ENCODE peak calls at places on chromosomes 13 and 19, in seven cellular contexts. One of them, this sample, is unnamed.

GRCh38 chr13:23915308-23915707 is 18.0 kb upstream of the C1QTNF9B start:
- DNase-seq in stimulated activated CD4-positive, alpha-beta T cell treated with anti-CD3 and anti-CD28 coated beads, Interleukin-2, amount 100 ng/mL, for 48 hours: no peak
- DNase-seq in SW 1271: no peak
- DNase-seq in Calu3: no peak
- DNase-seq in mucosa of descending colon: no peak
- DNase-seq in endodermal cell: no peak
- DNase-seq in activated CD8-positive, alpha-beta T cell treated with anti-CD3 and anti-CD28 coated beads for 36 hours: no peak
- DNase-seq in this sample: no peak

GRCh38 chr13:74571811-74572210 is 437.6 kb upstream of the KLF12 start:
- DNase-seq in Calu3: no peak
- DNase-seq in endodermal cell: no peak
- DNase-seq in mucosa of descending colon: no peak
- DNase-seq in SW 1271: no peak
- DNase-seq in stimulated activated CD4-positive, alpha-beta T cell treated with anti-CD3 and anti-CD28 coated beads, Interleukin-2, amount 100 ng/mL, for 48 hours: no peak
- DNase-seq in activated CD8-positive, alpha-beta T cell treated with anti-CD3 and anti-CD28 coated beads for 36 hours: no peak
- DNase-seq in this sample: no peak

GRCh38 chr19:18798384-18799352 is 7.6 kb upstream of the COMP start:
- DNase-seq in activated CD8-positive, alpha-beta T cell treated with anti-CD3 and anti-CD28 coated beads for 36 hours: no peak
- DNase-seq in endodermal cell: peak; percentile 70
- DNase-seq in Calu3: peak; percentile 24
- DNase-seq in stimulated activated CD4-positive, alpha-beta T cell treated with anti-CD3 and anti-CD28 coated beads, Interleukin-2, amount 100 ng/mL, for 48 hours: no peak
- DNase-seq in SW 1271: no peak
- DNase-seq in mucosa of descending colon: peak; percentile 65
- DNase-seq in this sample: no peak

GRCh38 chr13:37602743-37603381 is 4.3 kb upstream of the POSTN start:
- DNase-seq in mucosa of descending colon: no peak
- DNase-seq in endodermal cell: no peak
- DNase-seq in Calu3: no peak
- DNase-seq in stimulated activated CD4-positive, alpha-beta T cell treated with anti-CD3 and anti-CD28 coated beads, Interleukin-2, amount 100 ng/mL, for 48 hours: no peak
- DNase-seq in activated CD8-positive, alpha-beta T cell treated with anti-CD3 and anti-CD28 coated beads for 36 hours: no peak
- DNase-seq in SW 1271: no peak
- DNase-seq in this sample: peak; percentile 5

GRCh38 chr19:5880604-5881078 is 10.3 kb upstream of the FUT5 start:
- DNase-seq in stimulated activated CD4-positive, alpha-beta T cell treated with anti-CD3 and anti-CD28 coated beads, Interleukin-2, amount 100 ng/mL, for 48 hours: no peak
- DNase-seq in endodermal cell: peak; percentile 73
- DNase-seq in Calu3: no peak
- DNase-seq in SW 1271: no peak
- DNase-seq in activated CD8-positive, alpha-beta T cell treated with anti-CD3 and anti-CD28 coated beads for 36 hours: no peak
- DNase-seq in mucosa of descending colon: no peak
- DNase-seq in this sample: peak; percentile 53

GRCh38 chr19:13150919-13151604 is 851 bp downstream of the IER2 start:
- DNase-seq in stimulated activated CD4-positive, alpha-beta T cell treated with anti-CD3 and anti-CD28 coated beads, Interleukin-2, amount 100 ng/mL, for 48 hours: no peak
- DNase-seq in endodermal cell: no peak
- DNase-seq in activated CD8-positive, alpha-beta T cell treated with anti-CD3 and anti-CD28 coated beads for 36 hours: peak; percentile 69
- DNase-seq in Calu3: no peak
- DNase-seq in SW 1271: no peak
- DNase-seq in mucosa of descending colon: peak; percentile 78
- DNase-seq in this sample: no peak

GRCh38 chr19:20928371-20928770 is 5.3 kb downstream of the ZNF85 start:
- DNase-seq in activated CD8-positive, alpha-beta T cell treated with anti-CD3 and anti-CD28 coated beads for 36 hours: no peak
- DNase-seq in Calu3: no peak
- DNase-seq in SW 1271: peak; percentile 14
- DNase-seq in endodermal cell: peak; percentile 8
- DNase-seq in stimulated activated CD4-positive, alpha-beta T cell treated with anti-CD3 and anti-CD28 coated beads, Interleukin-2, amount 100 ng/mL, for 48 hours: no peak
- DNase-seq in mucosa of descending colon: no peak
- DNase-seq in this sample: no peak

GRCh38 chr19:45164577-45165335 is 4.0 kb upstream of the NKPD1 start:
- DNase-seq in endodermal cell: peak; percentile 96
- DNase-seq in SW 1271: no peak
- DNase-seq in activated CD8-positive, alpha-beta T cell treated with anti-CD3 and anti-CD28 coated beads for 36 hours: peak; percentile 88
- DNase-seq in mucosa of descending colon: peak; percentile 88
- DNase-seq in stimulated activated CD4-positive, alpha-beta T cell treated with anti-CD3 and anti-CD28 coated beads, Interleukin-2, amount 100 ng/mL, for 48 hours: no peak
- DNase-seq in Calu3: peak; percentile 87
- DNase-seq in this sample: peak; percentile 67

GRCh38 chr13:43303040-43303729 is 279.8 kb downstream of the DNAJC15 start:
- DNase-seq in endodermal cell: peak; percentile 86
- DNase-seq in mucosa of descending colon: no peak
- DNase-seq in activated CD8-positive, alpha-beta T cell treated with anti-CD3 and anti-CD28 coated beads for 36 hours: peak; percentile 25
- DNase-seq in SW 1271: no peak
- DNase-seq in stimulated activated CD4-positive, alpha-beta T cell treated with anti-CD3 and anti-CD28 coated beads, Interleukin-2, amount 100 ng/mL, for 48 hours: no peak
- DNase-seq in Calu3: peak; percentile 59
- DNase-seq in this sample: peak; percentile 6

GRCh38 chr13:44870456-44870929 is 118.8 kb downstream of the NUFIP1 start:
- DNase-seq in stimulated activated CD4-positive, alpha-beta T cell treated with anti-CD3 and anti-CD28 coated beads, Interleukin-2, amount 100 ng/mL, for 48 hours: no peak
- DNase-seq in Calu3: no peak
- DNase-seq in activated CD8-positive, alpha-beta T cell treated with anti-CD3 and anti-CD28 coated beads for 36 hours: no peak
- DNase-seq in SW 1271: no peak
- DNase-seq in mucosa of descending colon: peak; percentile 76
- DNase-seq in endodermal cell: no peak
- DNase-seq in this sample: no peak

GRCh38 chr13:46687810-46688209 is 109.2 kb downstream of the ESD start:
- DNase-seq in Calu3: peak; percentile 35
- DNase-seq in SW 1271: no peak
- DNase-seq in mucosa of descending colon: no peak
- DNase-seq in endodermal cell: peak; percentile 85
- DNase-seq in stimulated activated CD4-positive, alpha-beta T cell treated with anti-CD3 and anti-CD28 coated beads, Interleukin-2, amount 100 ng/mL, for 48 hours: no peak
- DNase-seq in activated CD8-positive, alpha-beta T cell treated with anti-CD3 and anti-CD28 coated beads for 36 hours: peak; percentile 44
- DNase-seq in this sample: peak; percentile 56

GRCh38 chr13:47803131-47803530 is 197.9 kb downstream of the SUCLA2 start:
- DNase-seq in mucosa of descending colon: no peak
- DNase-seq in endodermal cell: no peak
- DNase-seq in stimulated activated CD4-positive, alpha-beta T cell treated with anti-CD3 and anti-CD28 coated beads, Interleukin-2, amount 100 ng/mL, for 48 hours: no peak
- DNase-seq in SW 1271: no peak
- DNase-seq in activated CD8-positive, alpha-beta T cell treated with anti-CD3 and anti-CD28 coated beads for 36 hours: no peak
- DNase-seq in Calu3: no peak
- DNase-seq in this sample: no peak

GRCh38 chr19:18399008-18399407 is 1.6 kb upstream of the LRRC25 start:
- DNase-seq in endodermal cell: no peak
- DNase-seq in mucosa of descending colon: no peak
- DNase-seq in stimulated activated CD4-positive, alpha-beta T cell treated with anti-CD3 and anti-CD28 coated beads, Interleukin-2, amount 100 ng/mL, for 48 hours: no peak
- DNase-seq in SW 1271: no peak
- DNase-seq in activated CD8-positive, alpha-beta T cell treated with anti-CD3 and anti-CD28 coated beads for 36 hours: no peak
- DNase-seq in Calu3: peak; percentile 57
- DNase-seq in this sample: no peak

GRCh38 chr19:47241919-47242644 is 11.1 kb upstream of the BBC3 start:
- DNase-seq in SW 1271: no peak
- DNase-seq in Calu3: no peak
- DNase-seq in stimulated activated CD4-positive, alpha-beta T cell treated with anti-CD3 and anti-CD28 coated beads, Interleukin-2, amount 100 ng/mL, for 48 hours: no peak
- DNase-seq in endodermal cell: no peak
- DNase-seq in activated CD8-positive, alpha-beta T cell treated with anti-CD3 and anti-CD28 coated beads for 36 hours: peak; percentile 26
- DNase-seq in mucosa of descending colon: no peak
- DNase-seq in this sample: no peak

GRCh38 chr19:50817941-50818858 is 5.4 kb downstream of the KLK1 start:
- DNase-seq in endodermal cell: peak; percentile 98
- DNase-seq in Calu3: peak; percentile 72
- DNase-seq in SW 1271: no peak
- DNase-seq in stimulated activated CD4-positive, alpha-beta T cell treated with anti-CD3 and anti-CD28 coated beads, Interleukin-2, amount 100 ng/mL, for 48 hours: peak; percentile 66
- DNase-seq in activated CD8-positive, alpha-beta T cell treated with anti-CD3 and anti-CD28 coated beads for 36 hours: peak; percentile 73
- DNase-seq in mucosa of descending colon: peak; percentile 92
- DNase-seq in this sample: no peak

GRCh38 chr13:99265162-99265822 is 7.1 kb upstream of the GPR18 start:
- DNase-seq in stimulated activated CD4-positive, alpha-beta T cell treated with anti-CD3 and anti-CD28 coated beads, Interleukin-2, amount 100 ng/mL, for 48 hours: peak; percentile 43
- DNase-seq in endodermal cell: no peak
- DNase-seq in mucosa of descending colon: no peak
- DNase-seq in Calu3: no peak
- DNase-seq in activated CD8-positive, alpha-beta T cell treated with anti-CD3 and anti-CD28 coated beads for 36 hours: peak; percentile 68
- DNase-seq in SW 1271: no peak
- DNase-seq in this sample: no peak

GRCh38 chr13:37868691-37869505 is 674 bp downstream of the TRPC4 start:
- DNase-seq in activated CD8-positive, alpha-beta T cell treated with anti-CD3 and anti-CD28 coated beads for 36 hours: no peak
- DNase-seq in endodermal cell: peak; percentile 76
- DNase-seq in stimulated activated CD4-positive, alpha-beta T cell treated with anti-CD3 and anti-CD28 coated beads, Interleukin-2, amount 100 ng/mL, for 48 hours: no peak
- DNase-seq in SW 1271: no peak
- DNase-seq in Calu3: no peak
- DNase-seq in mucosa of descending colon: no peak
- DNase-seq in this sample: no peak

GRCh38 chr13:111877906-111878305 is 189.0 kb upstream of the SOX1 start:
- DNase-seq in endodermal cell: no peak
- DNase-seq in SW 1271: no peak
- DNase-seq in mucosa of descending colon: no peak
- DNase-seq in Calu3: no peak
- DNase-seq in activated CD8-positive, alpha-beta T cell treated with anti-CD3 and anti-CD28 coated beads for 36 hours: no peak
- DNase-seq in stimulated activated CD4-positive, alpha-beta T cell treated with anti-CD3 and anti-CD28 coated beads, Interleukin-2, amount 100 ng/mL, for 48 hours: no peak
- DNase-seq in this sample: no peak

GRCh38 chr13:99386911-99387788 is 80.0 kb upstream of the GPR183 start:
- DNase-seq in activated CD8-positive, alpha-beta T cell treated with anti-CD3 and anti-CD28 coated beads for 36 hours: peak; percentile 92
- DNase-seq in stimulated activated CD4-positive, alpha-beta T cell treated with anti-CD3 and anti-CD28 coated beads, Interleukin-2, amount 100 ng/mL, for 48 hours: peak; percentile 95
- DNase-seq in Calu3: peak; percentile 16
- DNase-seq in endodermal cell: peak; percentile 95
- DNase-seq in mucosa of descending colon: peak; percentile 80
- DNase-seq in SW 1271: peak; percentile 21
- DNase-seq in this sample: peak; percentile 10

GRCh38 chr19:45615795-45616708 is 14.0 kb upstream of the GPR4 start:
- DNase-seq in endodermal cell: peak; percentile 100
- DNase-seq in Calu3: peak; percentile 82
- DNase-seq in SW 1271: no peak
- DNase-seq in stimulated activated CD4-positive, alpha-beta T cell treated with anti-CD3 and anti-CD28 coated beads, Interleukin-2, amount 100 ng/mL, for 48 hours: peak; percentile 86
- DNase-seq in mucosa of descending colon: peak; percentile 94
- DNase-seq in activated CD8-positive, alpha-beta T cell treated with anti-CD3 and anti-CD28 coated beads for 36 hours: peak; percentile 93
- DNase-seq in this sample: peak; percentile 94

GRCh38 chr19:12364391-12365093 is 941 bp downstream of the ZNF442 start:
- DNase-seq in Calu3: peak; percentile 2
- DNase-seq in SW 1271: no peak
- DNase-seq in mucosa of descending colon: no peak
- DNase-seq in stimulated activated CD4-positive, alpha-beta T cell treated with anti-CD3 and anti-CD28 coated beads, Interleukin-2, amount 100 ng/mL, for 48 hours: no peak
- DNase-seq in activated CD8-positive, alpha-beta T cell treated with anti-CD3 and anti-CD28 coated beads for 36 hours: peak; percentile 12
- DNase-seq in endodermal cell: no peak
- DNase-seq in this sample: peak; percentile 8

GRCh38 chr13:72259528-72259927 is 392.5 kb upstream of the DACH1 start:
- DNase-seq in stimulated activated CD4-positive, alpha-beta T cell treated with anti-CD3 and anti-CD28 coated beads, Interleukin-2, amount 100 ng/mL, for 48 hours: no peak
- DNase-seq in Calu3: no peak
- DNase-seq in endodermal cell: no peak
- DNase-seq in mucosa of descending colon: no peak
- DNase-seq in activated CD8-positive, alpha-beta T cell treated with anti-CD3 and anti-CD28 coated beads for 36 hours: no peak
- DNase-seq in SW 1271: no peak
- DNase-seq in this sample: no peak

GRCh38 chr13:99371956-99372355 is 64.8 kb upstream of the GPR183 start:
- DNase-seq in endodermal cell: peak; percentile 38
- DNase-seq in stimulated activated CD4-positive, alpha-beta T cell treated with anti-CD3 and anti-CD28 coated beads, Interleukin-2, amount 100 ng/mL, for 48 hours: no peak
- DNase-seq in SW 1271: no peak
- DNase-seq in Calu3: no peak
- DNase-seq in activated CD8-positive, alpha-beta T cell treated with anti-CD3 and anti-CD28 coated beads for 36 hours: peak; percentile 66
- DNase-seq in mucosa of descending colon: peak; percentile 66
- DNase-seq in this sample: no peak

GRCh38 chr19:13022111-13022858 is 27.0 kb downstream of the NFIX start:
- DNase-seq in SW 1271: no peak
- DNase-seq in mucosa of descending colon: no peak
- DNase-seq in activated CD8-positive, alpha-beta T cell treated with anti-CD3 and anti-CD28 coated beads for 36 hours: no peak
- DNase-seq in stimulated activated CD4-positive, alpha-beta T cell treated with anti-CD3 and anti-CD28 coated beads, Interleukin-2, amount 100 ng/mL, for 48 hours: no peak
- DNase-seq in Calu3: no peak
- DNase-seq in endodermal cell: no peak
- DNase-seq in this sample: no peak

GRCh38 chr13:73040968-73041580 is 17.7 kb upstream of the KLF5 start:
- DNase-seq in Calu3: peak; percentile 41
- DNase-seq in stimulated activated CD4-positive, alpha-beta T cell treated with anti-CD3 and anti-CD28 coated beads, Interleukin-2, amount 100 ng/mL, for 48 hours: no peak
- DNase-seq in endodermal cell: no peak
- DNase-seq in mucosa of descending colon: peak; percentile 52
- DNase-seq in activated CD8-positive, alpha-beta T cell treated with anti-CD3 and anti-CD28 coated beads for 36 hours: no peak
- DNase-seq in SW 1271: no peak
- DNase-seq in this sample: no peak

GRCh38 chr13:62829476-62829875 is 1413.8 kb upstream of the PCDH20 start:
- DNase-seq in SW 1271: no peak
- DNase-seq in mucosa of descending colon: no peak
- DNase-seq in stimulated activated CD4-positive, alpha-beta T cell treated with anti-CD3 and anti-CD28 coated beads, Interleukin-2, amount 100 ng/mL, for 48 hours: no peak
- DNase-seq in endodermal cell: no peak
- DNase-seq in Calu3: no peak
- DNase-seq in activated CD8-positive, alpha-beta T cell treated with anti-CD3 and anti-CD28 coated beads for 36 hours: no peak
- DNase-seq in this sample: no peak

GRCh38 chr13:42720116-42720857 is 61.1 kb upstream of the FAM216B start:
- DNase-seq in activated CD8-positive, alpha-beta T cell treated with anti-CD3 and anti-CD28 coated beads for 36 hours: peak; percentile 7
- DNase-seq in endodermal cell: no peak
- DNase-seq in Calu3: peak; percentile 49
- DNase-seq in SW 1271: peak; percentile 8
- DNase-seq in mucosa of descending colon: no peak
- DNase-seq in stimulated activated CD4-positive, alpha-beta T cell treated with anti-CD3 and anti-CD28 coated beads, Interleukin-2, amount 100 ng/mL, for 48 hours: no peak
- DNase-seq in this sample: peak; percentile 93

GRCh38 chr19:13876834-13877233 is at the start of gene NANOS3:
- DNase-seq in stimulated activated CD4-positive, alpha-beta T cell treated with anti-CD3 and anti-CD28 coated beads, Interleukin-2, amount 100 ng/mL, for 48 hours: no peak
- DNase-seq in SW 1271: no peak
- DNase-seq in Calu3: no peak
- DNase-seq in endodermal cell: no peak
- DNase-seq in activated CD8-positive, alpha-beta T cell treated with anti-CD3 and anti-CD28 coated beads for 36 hours: no peak
- DNase-seq in mucosa of descending colon: no peak
- DNase-seq in this sample: no peak

GRCh38 chr19:47518139-47518538 is 3.3 kb upstream of the NAPA start:
- DNase-seq in SW 1271: no peak
- DNase-seq in activated CD8-positive, alpha-beta T cell treated with anti-CD3 and anti-CD28 coated beads for 36 hours: peak; percentile 91
- DNase-seq in stimulated activated CD4-positive, alpha-beta T cell treated with anti-CD3 and anti-CD28 coated beads, Interleukin-2, amount 100 ng/mL, for 48 hours: peak; percentile 29
- DNase-seq in Calu3: no peak
- DNase-seq in mucosa of descending colon: no peak
- DNase-seq in endodermal cell: no peak
- DNase-seq in this sample: no peak

GRCh38 chr19:41910992-41911888 is 17.0 kb downstream of the ERFL start:
- DNase-seq in endodermal cell: no peak
- DNase-seq in stimulated activated CD4-positive, alpha-beta T cell treated with anti-CD3 and anti-CD28 coated beads, Interleukin-2, amount 100 ng/mL, for 48 hours: no peak
- DNase-seq in mucosa of descending colon: peak; percentile 41
- DNase-seq in activated CD8-positive, alpha-beta T cell treated with anti-CD3 and anti-CD28 coated beads for 36 hours: no peak
- DNase-seq in SW 1271: no peak
- DNase-seq in Calu3: no peak
- DNase-seq in this sample: no peak